ENCODE peak calls at places on chromosomes 6 and 20, in four cellular contexts. I is WTC11, Q is HepG2, A is K562. F is an unnamed sample.

GRCh38 chr20:3339076-3339475 is 68.4 kb downstream of the DNAAF9 start:
- DNase-seq in I (no peak), Q (no peak), A (no peak), F (no peak)

GRCh38 chr20:38350879-38351775 is 4.8 kb downstream of the LBP start:
- DNase-seq in I (no peak), Q (no peak), A (no peak), F (no peak)

GRCh38 chr6:20770776-20771175 is 236.5 kb downstream of the CDKAL1 start:
- DNase-seq in I (no peak), Q (no peak), A (no peak), F (no peak)

GRCh38 chr6:50984135-50984534 is 165.5 kb downstream of the TFAP2B start:
- DNase-seq in I (no peak), Q (no peak), A (no peak), F (no peak)

GRCh38 chr6:8108031-8108660 is 5.8 kb upstream of the EEF1E1 start:
- DNase-seq in I (no peak), Q (peak), A (peak), F (no peak)

GRCh38 chr20:33444797-33445560 is 1.4 kb upstream of the SNTA1 start:
- DNase-seq in I (peak), Q (peak), A (peak), F (no peak)

GRCh38 chr20:32045999-32046398 is 6.0 kb upstream of the HCK start:
- DNase-seq in I (no peak), Q (peak), A (no peak), F (no peak)

GRCh38 chr6:135535989-135536414 is 38.5 kb upstream of the AHI1 start:
- DNase-seq in I (no peak), Q (peak), A (peak), F (peak)

GRCh38 chr20:50224553-50225255 is 34.1 kb downstream of the CEBPB start:
- DNase-seq in I (peak), Q (no peak), A (peak), F (no peak)

GRCh38 chr6:2583459-2583858 is 167.3 kb downstream of the MYLK4 start:
- DNase-seq in I (no peak), Q (no peak), A (no peak), F (no peak)

GRCh38 chr20:30168025-30168799 is 1089.3 kb upstream of the DEFB115 start:
- DNase-seq in I (no peak), Q (no peak), A (no peak), F (no peak)

GRCh38 chr20:62575976-62576722 is 66.2 kb upstream of the SLCO4A1 start:
- DNase-seq in I (no peak), Q (no peak), A (no peak), F (no peak)

GRCh38 chr6:154516276-154516675 is 5.8 kb upstream of the CNKSR3 start:
- DNase-seq in I (no peak), Q (no peak), A (no peak), F (no peak)

DNA sequence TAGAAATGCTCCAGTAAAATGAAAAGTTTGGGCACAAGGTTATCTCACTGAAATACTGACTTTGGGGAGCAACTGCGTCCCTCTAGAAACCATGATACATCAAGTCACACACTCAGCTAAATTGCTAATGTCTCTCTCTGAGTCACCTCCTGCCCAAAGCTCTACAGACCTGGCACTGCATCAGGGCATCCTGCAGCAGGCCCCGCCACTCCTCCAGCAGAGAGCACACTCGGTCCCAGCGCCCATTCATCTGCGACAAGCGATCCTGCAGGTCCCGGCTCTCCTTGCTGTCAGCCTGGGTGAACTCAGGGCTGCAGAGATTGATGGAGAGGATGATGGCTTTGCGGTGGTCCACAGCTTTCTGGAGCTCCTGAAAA is 329.0 kb downstream of the ESR1 start:
- DNase-seq in I (no peak), Q (no peak), A (no peak), F (no peak)
- TF ChIP-seq CBFB in I (no peak), Q (no peak), A (no peak), F (no peak)

DNA sequence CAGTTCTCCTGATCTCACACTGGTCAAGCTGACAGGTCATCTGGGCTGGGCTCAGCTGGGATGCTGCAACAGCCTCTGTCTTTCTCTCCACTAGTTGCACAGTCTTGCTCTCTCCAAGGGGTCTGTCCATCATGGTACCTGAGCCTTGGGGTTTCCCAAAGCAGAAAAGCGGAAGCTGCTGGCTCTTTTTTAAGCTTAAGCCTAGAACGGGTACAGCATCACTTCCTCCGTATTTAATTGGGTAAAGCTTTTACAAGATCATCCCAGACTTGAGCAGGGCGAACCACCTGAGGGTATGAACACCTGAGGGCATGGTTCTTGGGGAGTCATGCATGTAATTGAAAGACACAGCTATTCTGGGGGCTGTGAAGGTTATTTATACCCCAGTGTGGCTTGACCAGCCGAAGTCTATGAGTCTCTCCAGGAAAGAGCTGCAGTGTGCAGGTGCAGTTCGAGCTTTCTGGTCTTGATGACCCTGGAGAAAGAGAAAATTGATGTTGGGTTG is 13.4 kb upstream of the GGTLC1 start:
- DNase-seq in I (no peak), Q (no peak), A (no peak), F (no peak)
- TF ChIP-seq CBFB in I (no peak), Q (no peak), A (no peak), F (no peak)

DNA sequence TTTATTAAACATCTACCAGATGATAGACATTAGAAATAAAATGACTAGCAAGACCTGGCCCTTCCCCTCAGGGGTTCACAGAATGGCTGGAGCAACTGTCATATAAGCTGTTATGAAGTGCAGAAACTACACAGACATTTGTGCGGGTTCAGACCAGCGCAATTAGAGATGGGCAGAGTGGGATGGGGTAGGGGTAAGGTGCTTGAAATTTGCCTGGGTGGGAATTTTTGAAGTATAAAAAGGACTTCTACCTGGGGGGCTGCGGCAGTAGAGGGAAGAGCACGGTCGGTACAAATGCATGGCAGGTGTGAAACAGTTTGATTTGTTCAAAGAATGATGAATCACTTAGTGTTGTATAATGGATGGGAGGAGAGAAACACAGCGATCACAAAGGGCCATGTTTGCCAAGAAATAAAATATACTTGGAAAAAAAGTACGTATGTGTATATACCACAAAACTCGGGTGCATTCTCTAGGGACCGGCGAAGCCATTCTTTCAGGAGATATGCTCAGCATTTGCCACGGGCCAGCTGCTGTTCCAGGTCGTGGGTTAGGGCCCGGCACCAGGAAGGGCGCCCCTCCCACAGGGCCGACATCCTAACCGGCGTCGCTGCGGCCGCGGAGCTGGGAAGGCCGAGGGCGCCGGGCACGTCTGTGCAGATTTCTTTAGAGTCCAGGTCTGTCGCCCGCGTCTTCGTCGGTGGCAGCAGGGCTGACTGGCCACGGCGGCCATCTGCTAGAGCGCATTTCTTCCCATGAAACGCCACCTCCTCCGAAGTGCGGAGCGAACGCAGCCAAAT is 809 bp upstream of the NOL7 start:
- DNase-seq in I (no peak), Q (peak), A (peak), F (no peak)
- TF ChIP-seq CBFB in I (no peak), Q (no peak), A (no peak), F (no peak)

DNA sequence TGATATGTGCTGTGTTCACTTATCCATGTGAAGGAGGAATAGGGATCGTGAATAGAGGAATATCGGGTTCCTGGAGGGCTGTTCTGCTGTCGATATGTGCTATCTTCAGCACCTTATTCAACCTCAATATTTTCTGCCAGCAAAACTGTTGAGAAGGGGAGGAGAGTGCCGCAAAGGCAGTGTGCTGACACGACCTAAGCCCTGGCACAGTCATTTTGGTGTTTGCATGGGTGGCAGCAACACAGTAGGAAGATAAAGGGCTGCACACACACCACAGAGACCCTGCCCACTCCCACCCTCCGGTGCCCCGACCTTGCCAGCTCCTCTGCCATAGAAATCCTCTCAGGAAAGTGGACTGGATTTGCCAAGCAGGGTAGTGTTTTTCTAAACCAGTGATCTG is 47.0 kb downstream of the ZDHHC14 start:
- DNase-seq in I (no peak), Q (no peak), A (no peak), F (no peak)
- TF ChIP-seq CBFB in I (no peak), Q (no peak), A (no peak), F (no peak)

GRCh38 chr6:49653438-49653837 is 16.8 kb upstream of the RHAG start:
- DNase-seq in I (no peak), Q (no peak), A (no peak), F (no peak)
- TF ChIP-seq CBFB in I (no peak), Q (no peak), A (no peak), F (no peak)

GRCh38 chr6:109204511-109204910 is 109.2 kb downstream of the CEP57L1 start:
- DNase-seq in I (no peak), Q (no peak), A (no peak), F (no peak)
- TF ChIP-seq CBFB in I (no peak), Q (no peak), A (no peak), F (no peak)

GRCh38 chr6:97850458-97851218 is 567.6 kb upstream of the MMS22L start:
- DNase-seq in I (no peak), Q (no peak), A (no peak), F (no peak)
- TF ChIP-seq CBFB in I (no peak), Q (no peak), A (no peak), F (no peak)

DNA sequence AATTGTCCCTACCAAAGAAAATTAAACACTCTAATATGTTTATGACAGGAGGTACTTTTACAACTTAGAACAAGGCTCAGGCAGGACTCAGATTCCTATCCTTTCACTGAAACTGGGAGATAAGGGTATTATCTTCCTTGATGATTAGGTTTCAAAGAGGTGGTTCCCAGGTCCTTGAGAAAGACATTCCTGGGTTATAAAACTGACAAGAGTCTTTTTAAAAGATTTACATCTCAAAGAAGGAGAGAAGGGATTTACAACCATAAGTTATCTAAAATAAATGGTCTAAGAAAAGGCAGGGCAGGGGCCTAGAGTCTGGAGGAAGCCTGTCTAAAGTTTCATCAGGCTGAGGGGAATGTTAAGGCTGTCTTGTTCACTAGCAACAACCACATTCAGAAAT is 1492.5 kb downstream of the HACE1 start:
- DNase-seq in I (no peak), Q (no peak), A (no peak), F (no peak)
- TF ChIP-seq CBFB in I (no peak), Q (no peak), A (no peak), F (no peak)

DNA sequence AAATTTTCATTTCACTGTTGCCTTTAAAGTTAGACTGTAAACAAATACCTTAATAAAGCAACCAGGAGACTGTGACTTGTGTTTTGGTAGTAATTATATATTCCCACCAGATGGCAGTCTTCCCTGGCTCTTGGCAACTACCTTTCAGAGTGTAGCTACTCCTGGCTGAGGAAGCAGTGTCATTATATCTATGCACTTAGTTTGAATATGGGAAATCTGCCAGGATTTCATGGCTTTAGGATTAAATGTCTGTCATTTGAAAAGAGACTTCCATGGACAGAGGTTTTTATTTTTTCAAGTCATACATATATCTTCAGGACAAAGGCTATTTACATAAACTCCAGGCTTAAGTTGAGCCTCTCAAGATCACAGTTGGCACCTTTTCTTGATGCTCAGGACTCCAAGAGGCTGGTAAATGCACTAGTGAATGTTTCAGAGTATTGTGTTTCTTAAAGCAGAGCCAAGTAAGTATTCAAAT is 160.1 kb downstream of the C6orf58 start:
- DNase-seq in I (no peak), Q (peak), A (peak), F (peak)
- TF ChIP-seq CBFB in I (no peak), Q (no peak), A (no peak), F (no peak)

GRCh38 chr6:34072727-34073126 is 73.2 kb downstream of the GRM4 start:
- DNase-seq in I (no peak), Q (no peak), A (no peak), F (no peak)

GRCh38 chr6:34071884-34072379 is 74.0 kb downstream of the GRM4 start:
- DNase-seq in I (no peak), Q (no peak), A (no peak), F (no peak)

GRCh38 chr6:34075906-34076305 is 70.0 kb downstream of the GRM4 start:
- DNase-seq in I (no peak), Q (no peak), A (no peak), F (no peak)

GRCh38 chr6:34073504-34073903 is 72.4 kb downstream of the GRM4 start:
- DNase-seq in I (no peak), Q (no peak), A (no peak), F (no peak)

DNA sequence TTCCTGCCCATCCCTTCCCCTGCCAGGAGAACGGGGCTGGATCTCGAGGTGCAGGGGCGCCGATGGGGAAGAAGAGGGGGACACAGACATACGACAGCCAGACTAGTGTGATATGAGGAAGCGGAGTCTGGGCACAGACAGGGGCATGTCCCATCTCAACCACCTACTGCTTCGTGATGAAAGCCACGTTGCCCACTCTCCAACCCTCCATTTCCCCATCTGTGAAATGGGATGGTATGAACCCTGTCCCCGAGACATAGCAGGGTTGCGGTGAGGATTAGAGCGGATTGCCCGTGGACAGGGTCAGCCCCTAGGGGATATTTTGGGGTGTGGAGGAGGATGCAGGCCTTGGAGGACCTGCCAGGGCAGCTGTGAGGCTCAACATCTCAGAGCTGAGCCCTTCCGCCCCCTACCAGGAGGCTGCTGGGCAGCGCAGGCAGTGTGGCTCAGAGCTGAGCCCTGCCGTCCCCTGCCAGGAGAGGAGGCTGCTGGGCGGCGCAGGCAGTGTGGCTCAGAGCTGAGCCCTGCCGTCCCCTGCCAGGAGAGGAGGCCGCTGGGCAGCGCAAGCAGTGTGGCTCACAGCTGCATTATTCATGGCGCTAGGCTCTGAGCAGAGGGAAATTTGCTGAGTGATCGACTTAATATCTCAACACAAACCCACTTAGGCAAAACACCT is 71.7 kb downstream of the GRM4 start:
- DNase-seq in I (no peak), Q (no peak), A (no peak), F (no peak)
- TF ChIP-seq CBFB in I (no peak), Q (no peak), A (no peak), F (no peak)